ENCODE peak calls at places on chromosomes 6 and 20, in four cellular contexts. S is CD8-positive, alpha-beta T cell; R is HTR-8/SVneo; C is sigmoid colon. O is an unnamed sample.

GRCh38 chr20:4519530-4519929 is 202.2 kb upstream of the PRND start:
- DNase-seq in C (no peak), R (no peak), S (no peak), O (no peak)

GRCh38 chr6:45423901-45424627 is 46.3 kb upstream of the SUPT3H start:
- DNase-seq in C (peak), S (no peak), R (no peak), O (no peak)

GRCh38 chr6:35596448-35597442 is 84.0 kb upstream of the TULP1 start:
- DNase-seq in S (no peak), C (no peak), R (peak), O (no peak)

GRCh38 chr20:40506567-40506966 is 182.5 kb downstream of the MAFB start:
- DNase-seq in C (peak), S (no peak), R (peak), O (no peak)

GRCh38 chr6:34207695-34208443 is 28.8 kb upstream of the HMGA1 start:
- DNase-seq in C (no peak), R (no peak), S (no peak), O (no peak)

GRCh38 chr6:87151786-87152527 is 3.4 kb upstream of the ZNF292 start:
- DNase-seq in S (peak), R (peak), C (peak), O (no peak)

GRCh38 chr6:16345449-16346330 is 107.3 kb downstream of the GMPR start:
- DNase-seq in R (peak), C (peak), S (no peak), O (peak)

GRCh38 chr6:112035446-112035845 is 18.5 kb upstream of the CCN6 start:
- DNase-seq in S (no peak), R (no peak), C (peak), O (no peak)

GRCh38 chr20:6663751-6664388 is 103.6 kb upstream of the BMP2 start:
- DNase-seq in S (no peak), R (no peak), C (no peak), O (no peak)

GRCh38 chr20:23562721-23563342 is 5.5 kb downstream of the CST9L start:
- DNase-seq in C (no peak), S (no peak), R (no peak), O (no peak)

GRCh38 chr6:17429381-17430061 is 36.1 kb downstream of the CAP2 start:
- DNase-seq in C (no peak), S (no peak), R (no peak), O (no peak)

GRCh38 chr6:44388876-44389275 is 1.4 kb downstream of the CDC5L start:
- DNase-seq in R (no peak), C (no peak), S (no peak), O (no peak)

GRCh38 chr6:80094017-80094416 is 12.5 kb upstream of the BCKDHB start:
- DNase-seq in R (peak), S (no peak), C (no peak), O (no peak)

GRCh38 chr6:2855061-2855519 is 13.4 kb upstream of the SERPINB1 start:
- DNase-seq in C (no peak), S (no peak), R (no peak), O (no peak)

GRCh38 chr6:73516712-73517489 is 3.9 kb downstream of the EEF1A1 start:
- DNase-seq in C (no peak), R (no peak), S (no peak), O (no peak)

GRCh38 chr6:144379356-144379755 is 94.2 kb downstream of the UTRN start:
- DNase-seq in S (no peak), R (no peak), C (no peak), O (no peak)

GRCh38 chr6:1325471-1326309 is 13.8 kb downstream of the FOXQ1 start:
- DNase-seq in S (no peak), R (no peak), C (no peak), O (peak)

GRCh38 chr6:41677430-41678045 is 39.3 kb downstream of the MDFI start:
- DNase-seq in C (no peak), S (no peak), R (no peak), O (no peak)

GRCh38 chr6:152648090-152648489 is 10.9 kb upstream of the SYNE1 start:
- DNase-seq in R (no peak), S (no peak), C (no peak), O (no peak)

GRCh38 chr20:17530716-17531536 is at the start of gene BFSP1:
- DNase-seq in S (peak), C (no peak), R (peak), O (no peak)

GRCh38 chr6:81731814-81732213 is 20.7 kb downstream of the TENT5A start:
- DNase-seq in R (no peak), S (no peak), C (no peak), O (no peak)

GRCh38 chr6:16295060-16295459 is 56.7 kb downstream of the GMPR start:
- DNase-seq in C (no peak), R (no peak), S (no peak), O (no peak)

GRCh38 chr6:2478200-2478599 is 232.8 kb upstream of the GMDS start:
- DNase-seq in C (no peak), R (peak), S (no peak), O (no peak)

GRCh38 chr20:17568972-17569471 is 853 bp upstream of the DSTN start:
- DNase-seq in R (peak), S (no peak), C (peak), O (peak)

GRCh38 chr6:36657265-36657664 is 21.2 kb upstream of the CDKN1A start:
- DNase-seq in C (no peak), S (no peak), R (no peak), O (no peak)

GRCh38 chr6:31842056-31842455 is 14.5 kb downstream of the HSPA1B start:
- DNase-seq in R (no peak), C (no peak), S (no peak), O (no peak)

GRCh38 chr6:1574895-1575212 is 34.9 kb upstream of the FOXC1 start:
- DNase-seq in S (no peak), C (no peak), R (no peak), O (no peak)

GRCh38 chr20:38714308-38714707 is 10.0 kb upstream of the SLC32A1 start:
- DNase-seq in S (no peak), C (no peak), R (no peak), O (no peak)

GRCh38 chr6:100088009-100088408 is 94.0 kb upstream of the MCHR2 start:
- DNase-seq in S (no peak), R (no peak), C (no peak), O (no peak)

GRCh38 chr20:1827974-1828785 is 67.0 kb upstream of the SIRPA start:
- DNase-seq in S (no peak), R (no peak), C (peak), O (no peak)

GRCh38 chr6:88166493-88166900 is 350 bp upstream of the CNR1 start:
- DNase-seq in C (no peak), S (no peak), R (no peak), O (no peak)

GRCh38 chr6:41743406-41744235 is 3.6 kb downstream of the PGC start:
- DNase-seq in R (no peak), C (no peak), S (no peak), O (no peak)

GRCh38 chr20:53513489-53514298 is 79.9 kb downstream of the ZNF217 start:
- DNase-seq in R (no peak), S (no peak), C (no peak), O (no peak)

GRCh38 chr6:156866181-156866862 is 89.1 kb downstream of the ARID1B start:
- DNase-seq in R (no peak), C (peak), S (no peak), O (no peak)

GRCh38 chr6:133502451-133503259 is 261.5 kb downstream of the EYA4 start:
- DNase-seq in S (no peak), R (peak), C (no peak), O (no peak)

GRCh38 chr6:135128268-135128914 is 52.7 kb upstream of the MYB start:
- DNase-seq in C (no peak), R (no peak), S (peak), O (no peak)

GRCh38 chr20:48620112-48620485 is 207.7 kb downstream of the PREX1 start:
- DNase-seq in S (no peak), C (no peak), R (no peak), O (no peak)

GRCh38 chr20:46118481-46119020 is 437 bp downstream of the CD40 start:
- DNase-seq in S (no peak), R (no peak), C (peak), O (no peak)

GRCh38 chr6:139820191-139820590 is 445.7 kb upstream of the CITED2 start:
- DNase-seq in C (no peak), S (no peak), R (peak), O (no peak)